ENCODE peak calls at places on chromosomes 2 and 18, in four cellular contexts. A, C, K and R are unnamed samples.

GRCh38 chr18:58229162-58229561 is 185.1 kb downstream of the NEDD4L start:
- DNase-seq in A (no peak), C (no peak), K (no peak), R (no peak)

GRCh38 chr18:76822510-76823165 is at the start of gene ZNF236:
- DNase-seq in A (peak), C (peak), K (peak), R (peak)

GRCh38 chr2:39513641-39514094 is 76.6 kb upstream of the MAP4K3 start:
- DNase-seq in A (peak), C (peak), K (peak), R (peak)

GRCh38 chr2:70886541-70886987 is 49.1 kb upstream of the ATP6V1B1 start:
- DNase-seq in A (no peak), C (no peak), K (no peak), R (peak)

GRCh38 chr2:215772634-215773563 is 240.5 kb downstream of the MREG start:
- DNase-seq in A (peak), C (no peak), K (no peak), R (no peak)

GRCh38 chr2:199118701-199119241 is 339.0 kb downstream of the SATB2 start:
- DNase-seq in A (peak), C (no peak), K (no peak), R (peak)

GRCh38 chr2:11028407-11028916 is 116.7 kb downstream of the KCNF1 start:
- DNase-seq in A (peak), C (no peak), K (no peak), R (peak)

GRCh38 chr2:19752500-19752899 is 149.3 kb downstream of the TTC32 start:
- DNase-seq in A (no peak), C (no peak), K (no peak), R (no peak)

GRCh38 chr2:101852824-101853223 is 138.9 kb upstream of the IL1R2 start:
- DNase-seq in A (no peak), C (no peak), K (no peak), R (no peak)

GRCh38 chr2:64085936-64086335 is 58.3 kb downstream of the PELI1 start:
- DNase-seq in A (peak), C (no peak), K (no peak), R (no peak)

GRCh38 chr2:171836151-171836910 is 57.7 kb downstream of the SLC25A12 start:
- DNase-seq in A (no peak), C (no peak), K (no peak), R (no peak)

GRCh38 chr2:226387499-226387942 is 412.1 kb downstream of the IRS1 start:
- DNase-seq in A (no peak), C (no peak), K (no peak), R (no peak)

GRCh38 chr2:29920631-29921559 is 491 bp downstream of the ALK start:
- DNase-seq in A (peak), C (no peak), K (peak), R (peak)

GRCh38 chr2:119694470-119694993 is 15.5 kb downstream of the TMEM177 start:
- DNase-seq in A (no peak), C (no peak), K (no peak), R (no peak)

GRCh38 chr2:29014331-29014730 is 33.2 kb downstream of the TOGARAM2 start:
- DNase-seq in A (no peak), C (no peak), K (no peak), R (no peak)

GRCh38 chr2:64210816-64211215 is 66.6 kb upstream of the PELI1 start:
- DNase-seq in A (no peak), C (no peak), K (no peak), R (no peak)

GRCh38 chr18:70036771-70037452 is 89.2 kb upstream of the CD226 start:
- DNase-seq in A (no peak), C (no peak), K (no peak), R (no peak)

GRCh38 chr2:196597531-196597930 is 42.0 kb upstream of the CCDC150 start:
- DNase-seq in A (no peak), C (no peak), K (peak), R (no peak)

GRCh38 chr18:8721716-8722115 is 16.4 kb downstream of the MTCL1 start:
- DNase-seq in A (peak), C (no peak), K (peak), R (peak)

GRCh38 chr2:68157002-68157401 is 686 bp upstream of the PNO1 start:
- DNase-seq in A (peak), C (no peak), K (no peak), R (no peak)

GRCh38 chr18:49857708-49858107 is 44.4 kb upstream of the ACAA2 start:
- DNase-seq in A (peak), C (no peak), K (no peak), R (no peak)

GRCh38 chr2:161090401-161090800 is 69.8 kb upstream of the TANK start:
- DNase-seq in A (no peak), C (no peak), K (no peak), R (no peak)

GRCh38 chr2:223230352-223230751 is 178.4 kb downstream of the KCNE4 start:
- DNase-seq in A (no peak), C (no peak), K (peak), R (no peak)

GRCh38 chr2:237896507-237896892 is 37.1 kb downstream of the RAMP1 start:
- DNase-seq in A (peak), C (no peak), K (peak), R (peak)

GRCh38 chr2:224024270-224024669 is 14.8 kb downstream of the SERPINE2 start:
- DNase-seq in A (peak), C (no peak), K (no peak), R (no peak)

GRCh38 chr2:72148975-72149555 is 1.4 kb upstream of the CYP26B1 start:
- DNase-seq in A (peak), C (no peak), K (peak), R (peak)

GRCh38 chr2:208406474-208407451 is at the start of gene PTH2R:
- DNase-seq in A (peak), C (no peak), K (no peak), R (peak)

GRCh38 chr2:28423856-28424605 is 31.4 kb downstream of the FOSL2 start:
- DNase-seq in A (no peak), C (no peak), K (peak), R (no peak)

GRCh38 chr2:130187268-130187667 is 5.2 kb downstream of the MZT2B start:
- DNase-seq in A (no peak), C (no peak), K (no peak), R (no peak)

GRCh38 chr2:29662841-29663240 is 258.5 kb downstream of the ALK start:
- DNase-seq in A (no peak), C (no peak), K (peak), R (no peak)

GRCh38 chr2:188425266-188425665 is 133.6 kb downstream of the GULP1 start:
- DNase-seq in A (no peak), C (no peak), K (peak), R (no peak)

GRCh38 chr2:10741139-10741538 is 19.7 kb downstream of the ATP6V1C2 start:
- DNase-seq in A (peak), C (no peak), K (no peak), R (no peak)

GRCh38 chr2:133477614-133477990 is 90.7 kb downstream of the NCKAP5 start:
- DNase-seq in A (no peak), C (no peak), K (peak), R (no peak)

GRCh38 chr2:209734805-209735204 is 36.8 kb upstream of the UNC80 start:
- DNase-seq in A (no peak), C (no peak), K (no peak), R (no peak)

GRCh38 chr2:227908266-227909054 is 37.0 kb downstream of the DAW1 start:
- DNase-seq in A (no peak), C (no peak), K (peak), R (no peak)